ENCODE peak calls at places on chromosomes 4 and X, in seven cellular contexts. L is fibroblast of mammary gland; Z is pancreas; W is AG08396; H is activated naive CD4-positive, alpha-beta T cell treated with Interleukin-2 at 50 U/mL for 16 hours; O is NCI-H1105; F is stimulated activated CD4-positive, alpha-beta T cell treated with anti-CD3 and anti-CD28 coated beads, Interleukin-2, amount 100 ng/mL, for 4 hours. U is an unnamed sample.

GRCh38 chr4:10960386-10960785 is 275.8 kb upstream of the CLNK start:
- DNase-seq in L (no peak), Z (no peak), W (no peak), H (no peak), O (no peak), F (no peak), U (peak; percentile 72)

GRCh38 chrX:37757082-37757481 is 22.8 kb upstream of the CYBB start:
- DNase-seq in L (no peak), Z (no peak), W (no peak), H (no peak), O (no peak), F (no peak), U (no peak)

GRCh38 chrX:11190745-11191510 is 79.8 kb downstream of the HCCS start:
- DNase-seq in L (no peak), Z (peak; percentile 6), W (no peak), H (no peak), O (peak; percentile 83), F (no peak), U (no peak)

GRCh38 chrX:75963774-75964173 is 178.7 kb upstream of the MAGEE2 start:
- DNase-seq in L (no peak), Z (no peak), W (no peak), H (no peak), O (no peak), F (no peak), U (no peak)

GRCh38 chr4:112183252-112183651 is 38.0 kb downstream of the FAM241A start:
- DNase-seq in L (peak; percentile 47), Z (no peak), W (no peak), H (no peak), O (no peak), F (no peak), U (no peak)

GRCh38 chrX:6891404-6891803 is 256.1 kb upstream of the STS start:
- DNase-seq in L (no peak), Z (no peak), W (no peak), H (no peak), O (no peak), F (no peak), U (no peak)

GRCh38 chr4:128782076-128782715 is 27.3 kb upstream of the JADE1 start:
- DNase-seq in L (no peak), Z (no peak), W (peak; percentile 53), H (peak; percentile 65), O (no peak), F (peak; percentile 55), U (no peak)

GRCh38 chrX:1281511-1281910 is 12.9 kb downstream of the CSF2RA start:
- DNase-seq in L (peak; percentile 6), Z (no peak), W (no peak), H (no peak), O (no peak), F (no peak), U (no peak)

GRCh38 chr4:145819246-145820181 is 119.1 kb downstream of the ZNF827 start:
- DNase-seq in L (no peak), Z (no peak), W (no peak), H (no peak), O (no peak), F (no peak), U (peak; percentile 23)

GRCh38 chrX:38375888-38376287 is 23.5 kb downstream of the OTC start:
- DNase-seq in L (peak; percentile 27), Z (no peak), W (peak; percentile 8), H (no peak), O (no peak), F (no peak), U (no peak)

GRCh38 chrX:17635231-17635630 is 102.1 kb upstream of the SCML1 start:
- DNase-seq in L (no peak), Z (peak; percentile 13), W (no peak), H (no peak), O (no peak), F (no peak), U (peak; percentile 10)

GRCh38 chrX:153469811-153470410 is 465 bp downstream of the HAUS7 start:
- DNase-seq in L (peak; percentile 28), Z (no peak), W (no peak), H (peak; percentile 27), O (peak; percentile 28), F (no peak), U (no peak)

GRCh38 chr4:159010563-159011260 is 92.2 kb upstream of the RAPGEF2 start:
- DNase-seq in L (peak; percentile 91), Z (peak; percentile 72), W (peak; percentile 39), H (no peak), O (peak; percentile 6), F (no peak), U (no peak)